ENCODE peak calls at places on chromosomes 6 and 20, in ten cellular contexts. I is stomach, P is transverse colon, J is fibroblast of lung, B is neural progenitor cell, F is brain microvascular endothelial cell, Y is lower lobe of right lung, D is MM.1S, E is heart right ventricle, M is pancreas. R is an unnamed sample.
A peak's percentile ranks its signal among the peaks of the same experiment; 100 is the strongest.

GRCh38 chr6:73898599-73898998 is 202.6 kb downstream of the CD109 start:
- DNase-seq in I (no peak), P (no peak), J (no peak), B (peak; percentile 24), F (no peak), Y (no peak), D (no peak), E (no peak), M (no peak), R (no peak)

GRCh38 chr20:63747622-63748355 is 8.2 kb downstream of the SLC2A4RG start:
- DNase-seq in I (no peak), P (no peak), J (no peak), B (no peak), F (no peak), Y (no peak), D (no peak), E (no peak), M (no peak), R (no peak)

GRCh38 chr20:5000263-5001173 is 792 bp downstream of the SLC23A2 start:
- DNase-seq in I (peak; percentile 26), P (peak; percentile 39), J (no peak), B (peak; percentile 62), F (no peak), Y (peak; percentile 65), D (peak; percentile 27), E (peak; percentile 41), M (peak; percentile 71), R (no peak)

GRCh38 chr20:31579245-31579644 is 25.8 kb upstream of the ID1 start:
- DNase-seq in I (no peak), P (no peak), J (no peak), B (no peak), F (no peak), Y (no peak), D (no peak), E (no peak), M (no peak), R (no peak)

GRCh38 chr6:113713665-113714064 is 143.5 kb upstream of the MARCKS start:
- DNase-seq in I (no peak), P (no peak), J (no peak), B (no peak), F (no peak), Y (no peak), D (no peak), E (no peak), M (no peak), R (no peak)

GRCh38 chr6:27687154-27688013 is 214.5 kb upstream of the ZNF184 start:
- DNase-seq in I (peak; percentile 56), P (peak; percentile 83), J (peak; percentile 72), B (peak; percentile 96), F (peak; percentile 83), Y (peak; percentile 79), D (peak; percentile 43), E (peak; percentile 34), M (peak; percentile 85), R (no peak)

GRCh38 chr6:98957440-98957839 is 9.7 kb upstream of the FBXL4 start:
- DNase-seq in I (no peak), P (peak; percentile 11), J (peak; percentile 68), B (no peak), F (peak; percentile 68), Y (no peak), D (no peak), E (no peak), M (no peak), R (peak; percentile 27)

GRCh38 chr6:33700391-33701050 is 11.0 kb downstream of the UQCC2 start:
- DNase-seq in I (peak; percentile 82), P (peak; percentile 84), J (peak; percentile 74), B (peak; percentile 89), F (peak; percentile 58), Y (peak; percentile 79), D (peak; percentile 71), E (peak; percentile 61), M (peak; percentile 77), R (no peak)

GRCh38 chr6:71510057-71510713 is 221.6 kb downstream of the OGFRL1 start:
- DNase-seq in I (peak; percentile 43), P (peak; percentile 27), J (peak; percentile 93), B (peak; percentile 46), F (peak; percentile 58), Y (no peak), D (peak; percentile 78), E (peak; percentile 56), M (no peak), R (peak; percentile 35)

GRCh38 chr20:48777821-48778220 is 50.0 kb downstream of the PREX1 start:
- DNase-seq in I (no peak), P (no peak), J (no peak), B (no peak), F (no peak), Y (no peak), D (no peak), E (no peak), M (no peak), R (no peak)

GRCh38 chr20:48777005-48777404 is 50.8 kb downstream of the PREX1 start:
- DNase-seq in I (no peak), P (no peak), J (no peak), B (no peak), F (no peak), Y (no peak), D (no peak), E (no peak), M (no peak), R (no peak)

GRCh38 chr20:48782073-48782472 is 45.7 kb downstream of the PREX1 start:
- DNase-seq in I (no peak), P (no peak), J (no peak), B (no peak), F (no peak), Y (no peak), D (no peak), E (no peak), M (no peak), R (no peak)

GRCh38 chr20:48781634-48782033 is 46.2 kb downstream of the PREX1 start:
- DNase-seq in I (no peak), P (no peak), J (no peak), B (no peak), F (no peak), Y (no peak), D (no peak), E (no peak), M (no peak), R (no peak)

DNA sequence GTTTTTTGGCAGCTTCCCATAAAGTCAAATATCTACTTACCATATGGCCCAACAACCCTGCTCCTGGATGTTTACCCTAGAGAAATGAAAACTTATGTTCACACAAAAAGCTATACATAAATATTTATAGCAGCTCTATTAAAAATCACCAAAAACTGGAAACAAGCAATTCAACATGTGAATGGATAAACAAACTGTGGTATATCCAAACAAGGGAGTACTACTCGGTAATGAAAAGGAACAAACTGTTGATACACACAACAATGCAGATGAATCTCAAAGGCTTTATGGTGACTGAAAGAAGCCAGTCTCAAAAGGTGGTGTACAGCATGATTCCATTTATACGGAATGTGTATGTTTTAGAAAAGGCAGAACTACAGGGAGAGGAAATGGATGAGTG is 48.4 kb downstream of the PREX1 start:
- DNase-seq in I (no peak), P (no peak), J (peak; percentile 6), B (no peak), F (no peak), Y (no peak), D (no peak), E (no peak), M (no peak), R (no peak)
- TF ChIP-seq CTCF in I (no peak), P (no peak), J (no peak), B (no peak), F (no peak), Y (no peak), D (no peak), E (no peak), M (no peak), R (no peak)

GRCh38 chr6:108838101-108838717 is 10.0 kb upstream of the ARMC2 start:
- DNase-seq in I (no peak), P (no peak), J (peak; percentile 14), B (peak; percentile 79), F (no peak), Y (peak; percentile 72), D (no peak), E (no peak), M (no peak), R (no peak)
- H3K4me3 ChIP-seq in I (no peak overlapping the region), P (no peak overlapping the region), J (no peak overlapping the region), B (peak overlapping the region; percentile 21), F (no peak overlapping the region), Y (peak overlapping the region; percentile 19), D (no peak overlapping the region), E (no peak overlapping the region), M (no peak overlapping the region), R (no peak overlapping the region)

GRCh38 chr6:144555078-144555477 is 269.9 kb downstream of the UTRN start:
- DNase-seq in I (no peak), P (no peak), J (no peak), B (no peak), F (no peak), Y (no peak), D (no peak), E (no peak), M (no peak), R (no peak)
- H3K36me3 ChIP-seq in I (peaks cover 20% of the 10 kb centered on the region), P (no peaks in the 10 kb centered on the region), J (no peaks in the 10 kb centered on the region), B (no peaks in the 10 kb centered on the region), F (peaks cover 5% of the 10 kb centered on the region), Y (peaks cover 92% of the 10 kb centered on the region), D (no peaks in the 10 kb centered on the region), E (no peaks in the 10 kb centered on the region), M (peaks cover 14% of the 10 kb centered on the region), R (peaks cover 8% of the 10 kb centered on the region)

GRCh38 chr20:17610566-17611289 is 40.9 kb downstream of the DSTN start:
- DNase-seq in I (peak; percentile 66), P (peak; percentile 74), J (no peak), B (no peak), F (peak; percentile 12), Y (peak; percentile 56), D (peak; percentile 71), E (no peak), M (peak; percentile 66), R (no peak)

GRCh38 chr20:17611290-17611539 is 41.3 kb downstream of the DSTN start:
- DNase-seq in I (no peak), P (no peak), J (no peak), B (no peak), F (no peak), Y (no peak), D (no peak), E (no peak), M (peak; percentile 70), R (no peak)

GRCh38 chr20:17612287-17612974 is 42.6 kb downstream of the DSTN start:
- DNase-seq in I (no peak), P (peak; percentile 43), J (peak; percentile 65), B (no peak), F (peak; percentile 82), Y (peak; percentile 65), D (no peak), E (no peak), M (peak; percentile 66), R (no peak)

GRCh38 chr20:17612975-17613327 is 43.1 kb downstream of the DSTN start:
- DNase-seq in I (no peak), P (no peak), J (no peak), B (no peak), F (no peak), Y (no peak), D (no peak), E (no peak), M (no peak), R (no peak)

GRCh38 chr20:17611540-17612286 is 41.8 kb downstream of the DSTN start:
- DNase-seq in I (peak; percentile 72), P (peak; percentile 53), J (peak; percentile 18), B (peak; percentile 42), F (no peak), Y (peak; percentile 58), D (peak; percentile 21), E (no peak), M (peak; percentile 70), R (no peak)
- TF ChIP-seq CTCF in I (peak; percentile 76), P (peak; percentile 41), J (no peak), B (peak; percentile 9), F (peak; percentile 67), Y (no peak), D (peak; percentile 46), E (no peak), M (no peak), R (peak; percentile 55)